ENCODE peak calls at places on chromosome 22, in four cellular contexts. Y is AG09319, Z is A549, I is GM12865. H is an unnamed sample.
A peak's percentile ranks its signal among the peaks of the same experiment; 100 is the strongest.

GRCh38 chr22:36486619-36487384 is 5.4 kb upstream of the TXN2 start:
- DNase-seq in Z (peak; percentile 49), I (peak; percentile 55), Y (no peak), H (no peak)

GRCh38 chr22:45553333-45554039 is 50.8 kb downstream of the FBLN1 start:
- DNase-seq in I (peak; percentile 68), Y (peak; percentile 74), Z (peak; percentile 82), H (peak; percentile 78)

GRCh38 chr22:19228174-19228573 is 49.6 kb upstream of the SLC25A1 start:
- DNase-seq in Z (no peak), I (no peak), Y (no peak), H (no peak)

GRCh38 chr22:19775496-19776325 is 15.1 kb downstream of the TBX1 start:
- DNase-seq in Z (no peak), I (peak; percentile 14), Y (no peak), H (no peak)

GRCh38 chr22:21643533-21644357 is 1.6 kb downstream of the SDF2L1 start:
- DNase-seq in I (no peak), Z (no peak), Y (no peak), H (no peak)

GRCh38 chr22:40345801-40346177 is 511 bp upstream of the ADSL start:
- DNase-seq in I (peak; percentile 68), Z (no peak), Y (no peak), H (peak; percentile 18)

GRCh38 chr22:31329029-31329428 is 17.1 kb downstream of the PATZ1 start:
- DNase-seq in I (no peak), Y (no peak), Z (no peak), H (no peak)

GRCh38 chr22:47067331-47067890 is 305.0 kb downstream of the TBC1D22A start:
- DNase-seq in Y (no peak), I (no peak), Z (no peak), H (no peak)

GRCh38 chr22:47296405-47297260 is 534.2 kb downstream of the TBC1D22A start:
- DNase-seq in Z (no peak), I (no peak), Y (no peak), H (no peak)

GRCh38 chr22:23182289-23183106 is 2.2 kb downstream of the BCR start:
- DNase-seq in I (peak; percentile 67), Y (no peak), Z (no peak), H (peak; percentile 71)

DNA sequence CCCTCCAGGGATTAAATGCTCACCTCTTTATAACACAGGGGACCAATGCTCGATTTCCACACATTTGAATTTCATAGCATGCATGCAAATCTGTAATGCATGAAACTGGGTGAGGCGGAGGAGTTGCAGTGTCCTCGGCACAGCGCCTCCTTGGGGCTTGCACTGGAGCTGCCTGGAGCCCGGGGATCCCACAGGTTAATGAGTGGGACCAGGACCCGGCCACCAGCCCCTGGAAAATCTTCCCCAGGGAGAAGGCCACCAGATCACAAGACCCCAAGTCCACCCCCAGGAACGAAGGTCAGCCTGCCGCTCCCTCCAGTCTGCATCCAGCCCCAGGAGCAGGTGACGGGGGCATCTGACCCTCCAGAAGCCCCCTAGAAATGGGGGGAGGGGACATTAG is 119.1 kb downstream of the MN1 start:
- DNase-seq in Y (no peak), Z (no peak), I (no peak), H (no peak)
- TF ChIP-seq CTCF in Y (peak; percentile 14), Z (no peak), I (no peak), H (no peak)

DNA sequence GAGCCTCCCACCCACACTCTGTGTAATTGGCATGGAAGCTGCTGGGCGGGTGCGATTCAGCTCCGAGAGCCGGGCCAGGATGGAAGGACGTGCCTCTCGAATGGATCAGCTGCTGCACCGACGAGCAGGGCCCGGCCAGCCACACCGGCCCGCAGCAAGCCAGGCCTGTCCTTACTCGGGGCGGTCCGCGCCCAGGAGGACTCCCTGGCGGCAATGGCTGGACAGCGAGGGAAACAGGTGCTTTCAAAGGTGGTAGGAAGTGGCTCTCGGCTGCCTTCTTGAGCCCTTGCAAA is 4.4 kb upstream of the SHISAL1 start:
- DNase-seq in Y (no peak), I (no peak), Z (no peak), H (no peak)
- TF ChIP-seq CTCF in Y (no peak), I (no peak), Z (no peak), H (no peak)

DNA sequence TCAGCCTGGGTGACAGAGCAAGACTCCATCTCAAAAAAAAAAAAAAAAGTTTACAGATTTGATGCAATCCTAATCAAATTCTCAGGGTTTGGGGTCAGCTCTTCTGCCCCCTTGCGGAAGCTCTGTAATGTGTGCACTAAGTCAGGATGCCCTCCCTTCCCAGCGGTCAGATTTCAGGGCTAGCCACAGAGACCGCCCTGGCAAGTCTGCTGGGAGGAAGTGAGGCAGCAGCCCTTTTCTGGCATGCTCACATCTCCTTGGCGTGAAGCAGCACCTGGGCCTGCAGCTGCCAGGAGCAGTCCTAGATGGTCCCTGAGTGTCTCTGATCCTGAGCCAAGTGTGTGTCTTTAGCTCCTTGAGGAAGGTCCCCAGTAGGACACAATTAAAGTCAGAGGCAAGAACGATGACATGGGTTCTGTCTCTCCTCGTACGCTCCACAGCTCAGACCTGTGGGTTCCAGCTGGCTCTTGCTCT is 10.9 kb upstream of the APOBEC3C start:
- DNase-seq in Z (peak; percentile 74), I (peak; percentile 93), Y (peak; percentile 78), H (peak; percentile 73)
- TF ChIP-seq CTCF in Z (peak; percentile 64), I (peak; percentile 69), Y (peak; percentile 73), H (peak; percentile 82)

DNA sequence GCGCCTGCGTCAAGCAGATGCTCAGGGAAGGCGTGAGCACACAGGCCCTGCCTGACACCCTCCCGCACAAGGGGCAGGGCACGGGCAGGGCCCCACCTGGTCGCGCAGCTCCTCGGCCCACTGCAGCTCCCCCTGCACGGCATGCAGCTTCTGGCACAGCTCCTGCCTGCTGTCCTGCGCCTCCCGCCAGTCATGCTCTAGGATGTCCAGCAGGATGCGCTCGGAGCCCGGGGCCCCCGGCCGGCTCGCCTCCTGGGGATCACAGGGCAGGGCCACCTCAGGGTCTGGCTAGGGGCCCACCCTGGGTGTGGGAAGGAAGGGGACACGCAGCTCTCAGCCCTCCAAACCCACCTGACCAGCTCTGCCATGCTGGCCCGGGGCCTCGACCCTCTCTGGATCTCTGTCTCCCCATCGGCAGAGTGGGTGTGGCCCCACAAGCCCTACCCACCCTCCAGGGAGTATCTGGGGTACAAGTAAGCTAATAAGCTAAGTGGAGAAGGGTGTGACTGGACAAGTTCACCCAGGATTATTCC is 10.7 kb downstream of the CARD10 start:
- DNase-seq in I (no peak), Y (no peak), Z (no peak), H (no peak)
- TF ChIP-seq CTCF in I (no peak), Y (no peak), Z (no peak), H (no peak)

GRCh38 chr22:26986051-26986881 is 328.9 kb downstream of the MIAT start:
- DNase-seq in I (no peak), Z (no peak), Y (no peak), H (no peak)

GRCh38 chr22:26983311-26983710 is 325.9 kb downstream of the MIAT start:
- DNase-seq in I (no peak), Y (no peak), Z (no peak), H (no peak)

GRCh38 chr22:26985217-26985616 is 327.8 kb downstream of the MIAT start:
- DNase-seq in I (no peak), Z (no peak), Y (no peak), H (no peak)

GRCh38 chr22:26990503-26991189 is 333.3 kb downstream of the MIAT start:
- DNase-seq in Y (no peak), Z (no peak), I (peak; percentile 45), H (no peak)

GRCh38 chr22:26986884-26987283 is 329.5 kb downstream of the MIAT start:
- DNase-seq in I (no peak), Y (no peak), Z (no peak), H (no peak)
- TF ChIP-seq CTCF in I (no peak), Y (no peak), Z (no peak), H (no peak)

GRCh38 chr22:17692841-17693240 is 54.3 kb downstream of the BCL2L13 start:
- DNase-seq in I (no peak), Z (no peak), Y (no peak), H (no peak)

GRCh38 chr22:17695986-17696385 is 57.4 kb downstream of the BCL2L13 start:
- DNase-seq in Z (no peak), Y (no peak), I (no peak), H (no peak)

GRCh38 chr22:17698948-17699347 is 60.4 kb downstream of the BCL2L13 start:
- DNase-seq in I (no peak), Y (no peak), Z (no peak), H (no peak)

GRCh38 chr22:17694752-17695151 is 56.2 kb downstream of the BCL2L13 start:
- DNase-seq in Y (no peak), Z (no peak), I (no peak), H (no peak)

GRCh38 chr22:17694193-17694592 is 55.6 kb downstream of the BCL2L13 start:
- DNase-seq in Z (no peak), I (no peak), Y (no peak), H (no peak)
- TF ChIP-seq CTCF in Z (no peak), I (no peak), Y (no peak), H (no peak)

GRCh38 chr22:30327864-30328345 is 1.2 kb upstream of the TBC1D10A start:
- DNase-seq in Z (peak; percentile 31), I (no peak), Y (no peak), H (no peak)
- TF ChIP-seq CTCF in Z (no peak), I (no peak), Y (no peak), H (no peak)

H was measured in RWPE1.